ENCODE peak calls at places on chromosomes 7 and 10, in seven cellular contexts. U is IMR-90, Z is neuronal stem cell, B is H1, F is mesendoderm, A is H9, M is trophoblast cell. V is an unnamed sample.

GRCh38 chr7:26958834-26959233 is 94.4 kb upstream of the SKAP2 start:
- DNase-seq in U (peak), B (no peak), Z (no peak), A (no peak), F (no peak), M (no peak), V (peak)

GRCh38 chr10:11401314-11402222 is 209.9 kb downstream of the USP6NL start:
- DNase-seq in M (no peak), Z (peak), U (no peak), F (no peak), A (no peak), B (no peak), V (no peak)

GRCh38 chr7:94391716-94392390 is 2.8 kb upstream of the COL1A2 start:
- DNase-seq in F (peak), A (peak), Z (no peak), B (no peak), U (peak), M (no peak), V (peak)

GRCh38 chr10:17454181-17454800 is at the start of gene ST8SIA6:
- DNase-seq in B (no peak), F (peak), M (no peak), U (peak), A (peak), Z (peak), V (peak)

GRCh38 chr7:28183627-28184026 is 3.0 kb upstream of the JAZF1 start:
- DNase-seq in A (no peak), Z (no peak), B (no peak), U (peak), F (no peak), M (no peak), V (no peak)

GRCh38 chr10:49602380-49603023 is 7.6 kb upstream of the SLC18A3 start:
- DNase-seq in F (no peak), Z (no peak), M (no peak), U (no peak), B (no peak), A (peak), V (no peak)

GRCh38 chr7:156092307-156092706 is 280.0 kb upstream of the SHH start:
- DNase-seq in B (no peak), Z (no peak), U (no peak), F (no peak), A (no peak), M (no peak), V (no peak)

GRCh38 chr7:3007696-3008095 is 36.0 kb downstream of the CARD11 start:
- DNase-seq in M (no peak), Z (no peak), U (no peak), A (no peak), F (no peak), B (no peak), V (no peak)

GRCh38 chr7:45217358-45217757 is 59.8 kb downstream of the RAMP3 start:
- DNase-seq in B (no peak), U (no peak), A (peak), Z (no peak), F (no peak), M (no peak), V (no peak)

GRCh38 chr10:13751191-13751764 is 164.5 kb downstream of the PRPF18 start:
- DNase-seq in A (no peak), U (no peak), Z (no peak), M (no peak), B (no peak), F (no peak), V (no peak)

GRCh38 chr10:73577788-73578187 is 13.4 kb downstream of the USP54 start:
- DNase-seq in F (peak), M (peak), U (peak), Z (no peak), B (no peak), A (no peak), V (no peak)

GRCh38 chr7:55464422-55464821 is 99.3 kb downstream of the LANCL2 start:
- DNase-seq in Z (no peak), U (peak), F (no peak), A (no peak), B (no peak), M (no peak), V (no peak)

GRCh38 chr10:58291538-58292174 is 22.7 kb downstream of the CISD1 start:
- DNase-seq in U (peak), M (peak), F (peak), B (no peak), Z (no peak), A (no peak), V (peak)

GRCh38 chr7:95545007-95545615 is 51.2 kb downstream of the PDK4 start:
- DNase-seq in Z (no peak), F (peak), U (peak), B (no peak), M (peak), A (no peak), V (peak)

GRCh38 chr10:4241724-4242345 is 456.8 kb upstream of the KLF6 start:
- DNase-seq in Z (peak), B (no peak), A (no peak), M (peak), U (peak), F (peak), V (peak)

GRCh38 chr7:25854608-25855497 is 297.1 kb upstream of the NFE2L3 start:
- DNase-seq in A (peak), U (peak), M (peak), F (peak), B (peak), Z (peak), V (peak)

GRCh38 chr10:124992462-124993344 is 50.8 kb downstream of the ZRANB1 start:
- DNase-seq in B (no peak), U (peak), A (peak), Z (peak), M (peak), F (peak), V (peak)
- H3K27ac ChIP-seq in B (no peak), U (no peak), A (no peak), Z (no peak), M (no peak), F (no peak), V (no peak)

GRCh38 chr10:71962915-71963314 is 1.3 kb upstream of the CHST3 start:
- DNase-seq in Z (no peak), A (no peak), B (no peak), U (no peak), M (no peak), F (no peak), V (no peak)
- H2BK120ac ChIP-seq in Z (no peak), A (no peak), B (no peak), U (no peak), M (no peak), F (no peak), V (no peak)

DNA sequence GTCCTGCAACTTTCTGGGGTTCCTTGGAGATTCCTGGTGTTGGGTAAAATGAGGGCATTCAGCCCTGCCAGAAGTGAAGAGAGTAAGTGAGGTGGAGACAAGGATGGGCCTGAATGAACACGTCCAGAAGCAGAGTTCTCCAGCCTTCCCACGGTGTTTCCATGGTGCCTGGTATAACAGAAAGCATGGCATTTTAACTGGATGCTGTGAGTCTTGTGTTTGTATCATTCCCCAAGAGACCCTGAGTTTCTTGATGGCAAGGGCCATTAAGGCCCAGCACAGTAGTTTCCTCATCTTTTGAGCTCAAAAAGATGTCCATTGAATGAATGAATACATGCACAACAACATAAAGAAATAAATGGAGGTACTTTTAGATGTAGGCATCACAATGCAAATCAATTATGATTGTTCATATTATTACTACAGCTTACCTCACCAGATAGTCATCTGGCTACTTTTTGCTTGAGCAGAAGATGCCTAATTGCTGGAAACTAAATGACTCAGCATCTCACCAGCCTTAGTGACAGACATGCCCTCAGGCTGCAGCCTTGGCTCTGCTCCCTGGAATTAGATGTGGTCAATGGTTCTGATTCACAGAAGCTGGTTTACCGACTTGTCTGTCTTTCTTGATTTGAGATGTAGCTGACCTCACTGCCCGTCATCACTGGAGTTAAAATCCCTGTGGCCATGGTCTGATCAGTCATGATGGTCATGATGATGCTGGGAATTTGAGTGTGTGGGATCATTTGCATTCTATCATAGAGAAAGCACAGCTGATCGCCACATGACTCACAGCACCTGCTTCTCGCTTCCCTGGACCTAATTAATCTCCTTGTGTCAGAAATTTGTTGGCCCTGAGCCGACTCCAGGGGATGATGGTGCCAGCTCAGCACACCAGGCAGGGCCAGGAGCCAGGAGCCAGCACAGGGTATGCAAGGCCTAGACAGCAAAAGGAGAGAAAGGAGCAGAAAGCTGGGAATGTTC is 83.9 kb downstream of the CXCL12 start:
- DNase-seq in U (peak), A (no peak), Z (no peak), M (peak), F (peak), B (no peak), V (peak)
- H3K27ac ChIP-seq in U (no peak), A (no peak), Z (no peak), M (peak), F (no peak), B (no peak), V (peak)

GRCh38 chr7:20208651-20209307 is 8.4 kb downstream of the MACC1 start:
- DNase-seq in A (no peak), B (no peak), F (no peak), U (no peak), Z (no peak), M (no peak), V (no peak)
- H2BK120ac ChIP-seq in A (no peak), B (no peak), F (no peak), U (no peak), Z (no peak), M (no peak), V (no peak)

GRCh38 chr10:50603151-50603850 is 20.5 kb downstream of the SGMS1 start:
- DNase-seq in U (no peak), A (no peak), B (no peak), F (no peak), Z (no peak), M (no peak), V (no peak)
- H3K27ac ChIP-seq in U (no peak), A (no peak), B (no peak), F (no peak), Z (no peak), M (no peak), V (no peak)

DNA sequence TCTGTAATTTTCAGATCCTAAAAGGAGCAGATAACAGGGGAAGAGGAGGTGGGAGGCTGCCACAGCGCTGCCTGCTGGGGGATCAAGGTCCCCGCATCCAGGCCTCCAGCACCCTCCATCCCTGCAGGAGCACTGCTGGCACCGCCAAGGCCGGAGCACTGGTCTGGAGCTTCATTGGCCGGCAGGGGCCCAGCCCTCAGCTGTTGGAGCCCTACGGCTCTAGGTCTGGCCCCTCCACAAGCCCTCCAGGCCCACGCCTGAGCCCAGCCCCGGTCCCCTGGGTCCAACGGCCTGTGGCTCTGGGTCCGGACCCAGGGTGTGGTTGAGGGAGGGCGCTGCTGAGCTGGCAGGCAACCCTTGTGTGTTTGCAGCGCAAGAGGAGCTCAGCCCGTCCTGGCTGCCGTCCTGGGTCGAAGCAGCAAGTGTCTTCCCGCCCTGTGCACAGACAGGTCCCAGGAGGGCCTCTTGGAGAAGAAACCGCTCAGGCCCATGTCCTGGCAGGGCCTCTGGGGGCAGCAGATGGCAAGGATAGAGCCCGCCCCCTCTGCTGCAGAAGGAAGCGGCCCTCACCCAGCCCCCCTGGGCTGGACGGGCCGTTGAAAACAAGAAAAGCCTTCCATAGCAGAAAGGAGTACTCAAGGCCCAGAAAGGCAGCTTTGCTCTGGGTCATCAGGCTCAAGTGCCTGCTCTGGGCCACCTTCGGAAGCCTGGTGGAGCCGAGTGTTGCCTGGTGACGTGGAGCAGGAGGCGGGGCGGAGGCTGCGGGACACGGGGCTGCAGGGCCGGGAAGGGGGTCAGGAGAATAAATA is 54.3 kb upstream of the TNRC18 start:
- DNase-seq in Z (no peak), B (no peak), A (peak), U (no peak), M (no peak), F (peak), V (peak)
- H2BK120ac ChIP-seq in Z (no peak), B (no peak), A (no peak), U (no peak), M (no peak), F (no peak), V (peak)

GRCh38 chr7:71633571-71634008 is 501.6 kb downstream of the GALNT17 start:
- DNase-seq in B (peak), M (no peak), U (peak), Z (no peak), A (peak), F (peak), V (peak)

GRCh38 chr7:71638108-71638507 is 506.2 kb downstream of the GALNT17 start:
- DNase-seq in A (no peak), U (no peak), M (no peak), Z (no peak), F (no peak), B (no peak), V (no peak)

GRCh38 chr7:71637578-71637977 is 505.6 kb downstream of the GALNT17 start:
- DNase-seq in U (no peak), B (no peak), A (no peak), Z (no peak), M (no peak), F (peak), V (peak)

GRCh38 chr7:71630521-71630920 is 498.6 kb downstream of the GALNT17 start:
- DNase-seq in Z (no peak), B (no peak), U (no peak), F (no peak), A (no peak), M (no peak), V (no peak)

DNA sequence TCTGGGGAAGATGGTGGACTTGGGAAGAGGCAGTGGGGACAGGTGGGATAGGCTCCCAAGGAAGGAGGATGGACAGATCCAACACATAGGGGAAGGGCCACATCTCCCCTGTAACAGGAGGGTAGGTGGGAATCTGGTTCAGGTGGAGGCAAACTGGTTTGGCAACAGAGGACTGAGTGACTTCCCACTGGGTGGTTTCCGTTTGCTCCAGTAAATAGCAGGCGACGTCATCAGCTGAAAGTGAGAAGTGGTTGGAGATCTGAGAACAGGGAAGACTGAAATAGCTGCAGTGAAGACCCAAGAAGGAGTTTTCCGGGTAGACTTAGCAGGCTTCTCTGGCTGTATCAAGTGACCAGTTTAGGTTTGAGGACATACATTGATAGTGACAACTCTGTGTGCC is 504.4 kb downstream of the GALNT17 start:
- DNase-seq in B (no peak), Z (no peak), A (peak), U (no peak), M (no peak), F (peak), V (peak)
- H3K27ac ChIP-seq in B (peak), Z (no peak), A (no peak), U (no peak), M (no peak), F (no peak), V (no peak)